ENCODE peak calls at places on chromosome 13, in six cellular contexts. L, M, I, T, C and Y are unnamed samples.

GRCh38 chr13:108193806-108194205 is 21.5 kb downstream of the LIG4 start:
- DNase-seq in I (no peak), C (no peak), T (no peak), L (no peak), M (no peak), Y (no peak)

GRCh38 chr13:75687145-75687763 is 51.1 kb downstream of the LMO7 start:
- DNase-seq in I (peak), L (no peak), C (no peak), T (no peak), M (no peak), Y (no peak)

GRCh38 chr13:57633950-57634828 is 2.6 kb downstream of the PCDH17 start:
- DNase-seq in C (no peak), L (no peak), M (no peak), T (no peak), I (no peak), Y (no peak)

GRCh38 chr13:110232756-110233155 is 74.2 kb downstream of the COL4A1 start:
- DNase-seq in I (no peak), C (no peak), M (no peak), L (no peak), T (peak), Y (no peak)

GRCh38 chr13:90105881-90106496 is 1241.5 kb upstream of the MIR17HG start:
- DNase-seq in M (no peak), C (no peak), I (no peak), L (no peak), T (no peak), Y (no peak)

GRCh38 chr13:91817250-91817649 is 418.8 kb downstream of the GPC5 start:
- DNase-seq in M (no peak), I (peak), C (no peak), L (no peak), T (no peak), Y (no peak)

GRCh38 chr13:65112123-65113075 is 2117.7 kb downstream of the PCDH9 start:
- DNase-seq in I (no peak), C (no peak), L (no peak), M (no peak), T (no peak), Y (no peak)

GRCh38 chr13:112545866-112546265 is 42.1 kb downstream of the TUBGCP3 start:
- DNase-seq in T (no peak), C (no peak), I (no peak), M (no peak), L (no peak), Y (no peak)

GRCh38 chr13:43309301-43309700 is 285.9 kb downstream of the DNAJC15 start:
- DNase-seq in L (no peak), C (no peak), M (no peak), I (no peak), T (no peak), Y (no peak)

GRCh38 chr13:49292742-49293498 is 45.2 kb downstream of the CDADC1 start:
- DNase-seq in L (no peak), T (peak), M (no peak), I (peak), C (no peak), Y (no peak)

GRCh38 chr13:76991432-76991795 is 467 bp upstream of the CLN5 start:
- DNase-seq in C (peak), L (no peak), T (no peak), I (no peak), M (peak), Y (no peak)

GRCh38 chr13:109989686-109990085 is 203.3 kb upstream of the IRS2 start:
- DNase-seq in C (no peak), T (no peak), I (no peak), M (no peak), L (no peak), Y (no peak)

GRCh38 chr13:79043208-79043607 is 362.8 kb downstream of the RBM26 start:
- DNase-seq in L (no peak), I (no peak), C (no peak), T (no peak), M (no peak), Y (no peak)

GRCh38 chr13:25232937-25233515 is 54.3 kb downstream of the MTMR6 start:
- DNase-seq in T (no peak), I (peak), L (no peak), M (no peak), C (no peak), Y (no peak)

GRCh38 chr13:112124100-112124499 is 57.2 kb downstream of the SOX1 start:
- DNase-seq in L (no peak), C (no peak), I (no peak), T (no peak), M (no peak), Y (no peak)

GRCh38 chr13:67493835-67494234 is 263.7 kb upstream of the PCDH9 start:
- DNase-seq in C (no peak), M (no peak), I (peak), L (no peak), T (no peak), Y (no peak)

GRCh38 chr13:52842440-52842839 is 6.0 kb downstream of the PCDH8 start:
- DNase-seq in T (no peak), I (no peak), L (no peak), C (no peak), M (no peak), Y (no peak)

GRCh38 chr13:110875243-110875642 is 39.6 kb downstream of the ANKRD10 start:
- DNase-seq in T (no peak), I (no peak), M (no peak), L (no peak), C (no peak), Y (no peak)

GRCh38 chr13:32262619-32263018 is 52.5 kb downstream of the ZAR1L start:
- DNase-seq in C (no peak), M (no peak), T (no peak), L (no peak), I (no peak), Y (no peak)

GRCh38 chr13:97224544-97225324 is 2.6 kb downstream of the MBNL2 start:
- DNase-seq in I (peak), L (peak), M (no peak), C (no peak), T (peak), Y (no peak)

GRCh38 chr13:36919206-36919832 is 719 bp downstream of the SMAD9 start:
- DNase-seq in M (no peak), T (peak), I (peak), C (no peak), L (no peak), Y (no peak)

GRCh38 chr13:80132741-80133601 is 208.0 kb downstream of the SPRY2 start:
- DNase-seq in M (peak), L (no peak), C (no peak), T (peak), I (no peak), Y (no peak)

GRCh38 chr13:32415019-32415418 is 12.9 kb downstream of the N4BP2L1 start:
- DNase-seq in I (peak), M (no peak), T (no peak), L (no peak), C (no peak), Y (no peak)

GRCh38 chr13:100533588-100534041 is 55.0 kb downstream of the GGACT start:
- DNase-seq in M (no peak), C (no peak), T (no peak), L (peak), I (no peak), Y (no peak)

GRCh38 chr13:59391696-59392095 is 772.0 kb downstream of the DIAPH3 start:
- DNase-seq in L (no peak), C (no peak), I (peak), M (peak), T (peak), Y (peak)

GRCh38 chr13:24923305-24923640 is 159.3 kb downstream of the RNF17 start:
- DNase-seq in L (no peak), I (no peak), M (no peak), C (no peak), T (no peak), Y (peak)

GRCh38 chr13:77184455-77184854 is 142.4 kb downstream of the MYCBP2 start:
- DNase-seq in T (no peak), M (no peak), C (no peak), L (no peak), I (no peak), Y (peak)

GRCh38 chr13:90135558-90135957 is 1211.9 kb upstream of the MIR17HG start:
- DNase-seq in C (no peak), T (no peak), I (no peak), L (no peak), M (no peak), Y (no peak)

GRCh38 chr13:27960362-27961226 is 8.5 kb downstream of the CDX2 start:
- DNase-seq in C (no peak), M (no peak), L (peak), I (peak), T (no peak), Y (no peak)

GRCh38 chr13:39516140-39516539 is 86.9 kb downstream of the LHFPL6 start:
- DNase-seq in C (no peak), T (no peak), I (no peak), M (no peak), L (no peak), Y (no peak)

GRCh38 chr13:81738364-81738763 is 1397.4 kb upstream of the SPRY2 start:
- DNase-seq in T (no peak), L (no peak), I (no peak), M (no peak), C (no peak), Y (no peak)

GRCh38 chr13:27043013-27043412 is 128.6 kb downstream of the USP12 start:
- DNase-seq in T (no peak), I (no peak), M (peak), C (no peak), L (peak), Y (no peak)

GRCh38 chr13:99766641-99767045 is 204.9 kb downstream of the ZIC5 start:
- DNase-seq in C (no peak), M (no peak), L (no peak), T (no peak), I (no peak), Y (no peak)

GRCh38 chr13:29758591-29759114 is 91.8 kb downstream of the UBL3 start:
- DNase-seq in C (no peak), I (no peak), T (no peak), M (no peak), L (no peak), Y (no peak)

GRCh38 chr13:47289578-47289977 is 392.7 kb upstream of the HTR2A start:
- DNase-seq in M (no peak), C (no peak), I (no peak), T (no peak), L (no peak), Y (no peak)

GRCh38 chr13:48233886-48234488 is 981 bp downstream of the ITM2B start:
- DNase-seq in T (peak), L (no peak), C (no peak), I (no peak), M (no peak), Y (no peak)

GRCh38 chr13:40787062-40787461 is 2.3 kb upstream of the SLC25A15 start:
- DNase-seq in T (no peak), C (no peak), M (no peak), L (no peak), I (no peak), Y (no peak)

GRCh38 chr13:40786568-40786996 is 2.8 kb upstream of the SLC25A15 start:
- DNase-seq in L (no peak), I (no peak), T (no peak), M (no peak), C (no peak), Y (no peak)

GRCh38 chr13:40790232-40790631 is 821 bp downstream of the SLC25A15 start:
- DNase-seq in M (no peak), L (no peak), C (no peak), I (no peak), T (no peak), Y (no peak)

GRCh38 chr13:40792284-40793051 is 3.1 kb downstream of the SLC25A15 start:
- DNase-seq in L (no peak), T (no peak), C (no peak), M (no peak), I (no peak), Y (no peak)

GRCh38 chr13:40789275-40790231 is at the start of gene SLC25A15:
- DNase-seq in M (no peak), L (peak), I (peak), T (peak), C (peak), Y (peak)
- TF ChIP-seq POLR2A in M (no peak), L (no peak), I (peak), T (no peak), C (no peak), Y (peak)

GRCh38 chr13:45419945-45420344 is 1.8 kb upstream of the SLC25A30 start:
- DNase-seq in I (no peak), M (no peak), C (no peak), L (no peak), T (no peak), Y (no peak)

GRCh38 chr13:45415112-45415511 is 3.1 kb downstream of the SLC25A30 start:
- DNase-seq in C (no peak), M (no peak), I (no peak), L (no peak), T (no peak), Y (no peak)

GRCh38 chr13:45413826-45414312 is 4.3 kb downstream of the SLC25A30 start:
- DNase-seq in I (no peak), C (no peak), M (no peak), T (no peak), L (no peak), Y (no peak)

GRCh38 chr13:45416521-45417125 is 1.6 kb downstream of the SLC25A30 start:
- DNase-seq in L (no peak), T (no peak), M (no peak), I (no peak), C (no peak), Y (no peak)

GRCh38 chr13:45417790-45418534 is at the start of gene SLC25A30:
- DNase-seq in L (peak), I (peak), T (peak), M (peak), C (peak), Y (peak)
- TF ChIP-seq POLR2A in L (no peak), I (peak), T (peak), M (no peak), C (no peak), Y (peak)

GRCh38 chr13:114131581-114132418 is 623 bp downstream of the RASA3 start:
- DNase-seq in L (no peak), T (no peak), M (no peak), C (no peak), I (peak), Y (no peak)
- TF ChIP-seq POLR2A in L (no peak), T (no peak), M (no peak), C (no peak), I (no peak), Y (no peak)

DNA sequence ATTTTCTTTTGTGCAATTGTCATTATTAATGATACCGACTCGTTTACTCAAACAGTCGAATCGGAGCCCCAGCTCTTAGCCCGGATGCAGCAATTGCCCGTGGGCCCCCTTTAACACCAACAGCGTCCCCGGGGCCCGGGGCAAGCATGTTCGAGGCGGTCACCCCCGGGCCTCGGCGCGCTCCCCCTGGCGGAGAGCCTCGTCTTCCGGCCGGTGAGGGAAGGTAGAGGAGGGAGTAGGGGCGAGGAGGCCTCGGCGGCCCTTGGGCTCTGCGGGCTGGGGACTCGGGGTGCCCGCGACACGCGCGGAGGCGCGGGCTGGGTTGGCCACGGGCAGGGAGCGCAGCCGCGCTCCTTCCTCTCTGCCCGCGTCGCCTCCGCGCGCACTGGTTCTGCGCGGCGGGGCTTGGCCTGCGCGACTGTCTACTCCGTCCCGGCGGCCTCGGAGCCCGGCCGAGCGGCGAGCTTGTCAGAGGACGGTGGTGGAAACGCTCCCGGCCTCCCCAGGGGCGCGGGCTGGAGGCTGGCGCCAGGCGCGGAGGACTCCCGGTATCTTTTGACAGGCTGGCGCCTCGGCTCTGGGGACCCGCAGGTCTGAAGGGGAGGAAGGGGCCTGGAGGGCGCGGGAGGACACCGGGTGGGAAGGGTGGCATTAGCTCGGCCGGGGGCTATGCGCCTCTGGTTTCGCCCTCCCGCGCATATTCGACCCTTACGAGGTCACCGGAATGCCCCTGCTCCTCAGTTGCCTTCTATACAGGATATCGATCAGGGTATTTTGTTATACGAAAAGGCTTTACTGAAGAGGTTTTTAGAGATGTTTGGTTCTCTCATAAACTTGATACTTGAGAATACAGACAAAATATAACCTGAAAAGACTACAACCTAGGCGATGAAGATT is 1.5 kb downstream of the BIVM start:
- DNase-seq in I (peak), C (peak), M (peak), T (peak), L (peak), Y (peak)
- TF ChIP-seq POLR2A in I (peak), C (no peak), M (no peak), T (no peak), L (no peak), Y (peak)

GRCh38 chr13:50357586-50358118 is 342.4 kb downstream of the KCNRG start:
- DNase-seq in M (peak), L (peak), I (peak), T (peak), C (no peak), Y (no peak)
- TF ChIP-seq POLR2A in M (no peak), L (no peak), I (no peak), T (no peak), C (no peak), Y (no peak)

DNA sequence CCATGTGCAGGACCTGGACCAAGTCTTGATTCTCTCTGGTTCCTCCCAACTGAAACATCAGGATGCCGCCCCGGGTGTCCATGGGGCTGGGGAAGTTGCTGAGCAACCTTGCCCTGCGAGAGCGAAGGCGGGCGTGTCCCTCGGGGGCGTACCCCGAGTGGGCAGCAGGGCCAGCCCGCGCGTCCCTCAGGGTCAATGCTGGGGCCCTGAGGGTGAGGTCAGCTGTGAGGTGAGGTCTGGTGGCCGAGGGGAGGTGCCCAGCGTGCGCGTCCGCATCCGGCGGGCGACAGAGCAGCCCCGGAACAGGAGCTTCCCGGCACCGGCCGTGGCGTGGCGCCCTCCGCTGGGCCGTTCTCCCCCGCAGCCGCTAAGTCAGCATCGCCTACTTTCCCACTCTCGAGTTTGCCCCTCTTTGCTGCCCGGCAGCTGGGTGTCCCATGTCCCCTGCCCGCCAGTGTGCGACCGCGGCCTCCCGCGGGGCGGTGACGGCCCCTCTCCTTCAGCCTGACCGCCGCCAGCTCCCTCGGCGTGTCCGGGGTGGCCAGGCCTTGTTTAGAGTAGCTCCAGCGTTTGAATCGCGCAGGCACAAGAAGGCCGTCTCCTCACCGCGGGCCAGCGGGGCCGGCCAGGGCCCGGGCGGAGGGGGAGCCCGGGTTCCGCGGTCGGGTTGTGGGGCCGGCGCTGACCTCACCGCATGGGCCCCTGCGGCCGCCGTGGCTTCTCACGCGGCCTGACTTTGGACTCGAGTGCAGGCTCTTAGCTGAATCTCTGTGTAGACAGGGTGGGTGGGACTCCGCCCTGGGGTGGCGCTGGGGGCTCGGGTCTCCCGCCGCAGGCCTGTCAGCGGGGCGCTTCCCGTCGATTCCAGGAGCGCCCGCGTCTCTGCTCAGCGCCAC is 33.0 kb downstream of the GJA3 start:
- DNase-seq in I (no peak), T (peak), C (no peak), M (peak), L (peak), Y (no peak)
- TF ChIP-seq POLR2A in I (no peak), T (no peak), C (no peak), M (no peak), L (no peak), Y (no peak)

DNA sequence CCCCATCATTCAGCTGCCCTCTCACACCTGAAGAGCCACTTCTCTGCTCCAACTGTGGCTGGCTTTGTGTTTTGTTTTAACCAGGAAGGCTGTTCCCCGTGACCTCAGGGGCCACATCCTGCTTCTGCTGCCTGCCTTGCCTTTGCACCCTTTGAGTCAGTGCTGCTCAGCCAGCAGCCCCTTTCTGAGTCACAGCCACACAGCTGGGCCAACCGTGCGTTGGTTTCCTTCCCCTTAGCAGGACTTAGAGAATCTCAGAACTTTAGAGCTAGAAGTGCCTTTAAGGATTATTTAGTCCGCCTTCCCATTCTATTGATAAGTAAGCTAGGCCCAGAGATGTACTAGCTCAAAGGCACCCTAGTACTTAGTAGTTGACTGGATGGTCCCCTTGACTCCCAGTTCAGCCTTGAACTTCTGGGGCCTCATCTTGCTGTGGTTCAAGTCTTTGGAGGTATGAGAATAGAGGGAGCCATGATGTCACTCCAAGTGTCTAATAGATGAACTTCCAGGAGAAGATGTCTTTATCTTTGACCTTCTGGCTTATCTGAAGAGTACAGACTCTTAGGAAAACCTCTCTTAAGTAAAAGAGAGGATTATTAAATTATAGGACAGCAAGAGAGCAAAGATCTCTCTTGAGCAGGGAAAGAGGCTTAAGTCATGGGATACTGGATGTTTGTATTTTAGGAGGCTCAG is 8.0 kb downstream of the RGCC start:
- DNase-seq in M (peak), T (no peak), C (peak), L (no peak), I (no peak), Y (peak)
- TF ChIP-seq POLR2A in M (no peak), T (no peak), C (no peak), L (no peak), I (no peak), Y (peak)

GRCh38 chr13:21176195-21176981 is at the start of the genes MRPL57 and SKA3:
- DNase-seq in C (peak), L (peak), M (peak), T (peak), I (peak), Y (peak)
- TF ChIP-seq POLR2A in C (no peak), L (peak), M (no peak), T (peak), I (peak), Y (peak)